ENCODE peak calls at places on chromosomes 3 and 15, in eight cellular contexts. J is astrocyte of the spinal cord; P is cardiac fibroblast; F is right cardiac atrium; V is cardiac muscle cell; E is CD4-positive, alpha-beta memory T cell; W is lower leg skin; A is mucosa of descending colon. Q is an unnamed sample.

GRCh38 chr3:140762751-140763150 is 84.9 kb downstream of the TRIM42 start:
- DNase-seq in A (no peak), P (no peak), F (no peak), V (no peak), W (no peak), E (no peak), J (no peak), Q (no peak)

GRCh38 chr15:47991376-47991775 is 129.4 kb upstream of the SLC24A5 start:
- DNase-seq in W (no peak), F (no peak), E (no peak), J (peak), P (peak), A (no peak), V (peak), Q (no peak)

GRCh38 chr3:121956363-121956762 is 62.2 kb downstream of the SLC15A2 start:
- DNase-seq in F (no peak), E (no peak), J (no peak), A (no peak), P (no peak), W (no peak), V (no peak), Q (no peak)

GRCh38 chr3:39671116-39671515 is 138.3 kb upstream of the MYRIP start:
- DNase-seq in J (no peak), E (no peak), A (no peak), P (peak), W (no peak), F (no peak), V (peak), Q (no peak)

GRCh38 chr3:148790841-148791240 is 36.8 kb upstream of the CPB1 start:
- DNase-seq in E (no peak), F (peak), W (no peak), P (peak), V (peak), J (peak), A (no peak), Q (no peak)

GRCh38 chr15:71109890-71110289 is 5.4 kb upstream of the THSD4 start:
- DNase-seq in E (no peak), F (no peak), V (no peak), W (no peak), P (no peak), A (no peak), J (no peak), Q (no peak)

GRCh38 chr15:41607033-41607432 is 48.0 kb downstream of the TYRO3 start:
- DNase-seq in W (no peak), A (no peak), F (no peak), P (peak), E (no peak), J (peak), V (peak), Q (peak)

GRCh38 chr15:62889734-62890505 is 152.6 kb upstream of the TPM1 start:
- DNase-seq in P (peak), E (no peak), V (peak), F (no peak), A (no peak), W (no peak), J (peak), Q (no peak)

GRCh38 chr3:55189359-55189801 is 261.5 kb upstream of the LRTM1 start:
- DNase-seq in J (peak), A (no peak), W (no peak), F (no peak), P (peak), E (no peak), V (peak), Q (peak)

GRCh38 chr3:190302209-190302885 is 19.9 kb downstream of the CLDN1 start:
- DNase-seq in F (no peak), W (no peak), A (no peak), P (no peak), E (no peak), V (no peak), J (no peak), Q (no peak)

GRCh38 chr15:99409097-99409473 is 156.7 kb upstream of the MEF2A start:
- DNase-seq in F (peak), J (peak), V (peak), A (peak), P (peak), W (peak), E (peak), Q (peak)

GRCh38 chr15:75531041-75531450 is 48.1 kb downstream of the PTPN9 start:
- DNase-seq in V (peak), E (no peak), P (peak), J (peak), W (peak), F (peak), A (no peak), Q (no peak)

GRCh38 chr3:142578309-142579223 is at the start of gene ATR:
- DNase-seq in P (peak), W (peak), E (peak), F (peak), V (peak), J (peak), A (peak), Q (peak)

GRCh38 chr3:107739227-107739626 is 216.5 kb downstream of the BBX start:
- DNase-seq in F (no peak), W (no peak), P (no peak), V (no peak), J (no peak), A (no peak), E (no peak), Q (no peak)

GRCh38 chr3:34292605-34293300 is 494.3 kb downstream of the PDCD6IP start:
- DNase-seq in V (no peak), P (no peak), F (no peak), E (no peak), J (no peak), A (no peak), W (no peak), Q (no peak)

DNA sequence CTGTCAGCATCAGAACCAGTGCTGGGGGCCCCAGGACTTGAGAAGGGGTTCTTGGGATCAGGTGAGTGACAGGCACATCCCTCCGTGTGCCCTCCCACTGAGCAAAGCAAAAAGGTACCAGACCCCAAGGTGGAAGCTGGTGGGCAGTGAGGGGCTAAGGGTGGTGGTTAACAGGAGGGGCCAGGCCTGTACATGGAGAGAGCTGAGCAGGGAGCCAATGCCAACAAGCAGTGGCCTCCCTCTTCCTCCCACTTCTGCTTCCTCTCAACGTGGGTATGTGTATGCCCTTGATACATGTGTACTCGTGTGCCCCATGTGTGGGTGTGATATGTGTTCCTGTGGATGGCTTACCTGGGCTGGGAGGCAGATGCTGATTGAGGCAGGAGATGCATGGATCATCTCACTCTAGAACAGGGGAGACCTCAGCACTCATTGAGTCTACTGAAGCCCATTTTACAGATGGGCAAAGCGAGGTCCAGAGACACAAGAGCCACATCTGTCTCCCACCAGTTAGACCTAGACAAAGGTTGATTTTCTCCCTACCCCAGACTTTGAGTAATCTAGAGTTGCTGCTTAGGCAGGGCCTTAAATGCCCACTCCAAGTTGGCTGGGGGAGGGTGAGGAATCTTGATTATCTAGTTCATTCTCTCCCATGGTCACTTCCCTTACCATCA is 945 bp downstream of the VIPR1 start:
- DNase-seq in F (no peak), J (no peak), V (no peak), W (peak), A (peak), E (peak), P (no peak), Q (peak)
- H3K4me3 ChIP-seq in F (peak), J (no peak), V (no peak), W (peak), A (peak), E (peak), P (peak), Q (no peak)

GRCh38 chr3:194481103-194481502 is 5.7 kb downstream of the ATP13A3 start:
- DNase-seq in A (no peak), P (peak), F (no peak), J (peak), E (no peak), W (no peak), V (peak), Q (peak)

GRCh38 chr3:194482196-194482593 is 4.6 kb downstream of the ATP13A3 start:
- DNase-seq in V (no peak), W (no peak), A (no peak), E (no peak), P (no peak), F (peak), J (no peak), Q (no peak)

GRCh38 chr3:194484614-194485013 is 2.2 kb downstream of the ATP13A3 start:
- DNase-seq in W (no peak), V (no peak), J (no peak), A (no peak), F (no peak), E (no peak), P (no peak), Q (no peak)

GRCh38 chr3:194483850-194484249 is 3.0 kb downstream of the ATP13A3 start:
- DNase-seq in E (no peak), V (no peak), J (no peak), A (no peak), P (no peak), F (no peak), W (no peak), Q (no peak)

GRCh38 chr3:194481525-194482195 is 5.1 kb downstream of the ATP13A3 start:
- DNase-seq in J (no peak), V (no peak), P (no peak), A (no peak), W (no peak), E (no peak), F (no peak), Q (no peak)
- H3K4me3 ChIP-seq in J (no peak), V (peak), P (no peak), A (no peak), W (no peak), E (no peak), F (no peak), Q (no peak)

GRCh38 chr3:181487236-181487978 is 224.3 kb upstream of the SOX2 start:
- DNase-seq in P (no peak), J (no peak), E (no peak), F (no peak), A (no peak), W (no peak), V (no peak), Q (no peak)
- H3K4me3 ChIP-seq in P (no peak), J (no peak), E (no peak), F (no peak), A (no peak), W (no peak), V (no peak), Q (no peak)

GRCh38 chr15:65841121-65841930 is 28.0 kb upstream of the RAB11A start:
- DNase-seq in E (no peak), A (no peak), W (no peak), J (no peak), P (peak), F (peak), V (peak), Q (no peak)
- H3K4me3 ChIP-seq in E (no peak), A (no peak), W (no peak), J (no peak), P (no peak), F (no peak), V (no peak), Q (no peak)

GRCh38 chr3:28291577-28291976 is 50.2 kb downstream of the CMC1 start:
- DNase-seq in V (no peak), F (no peak), J (no peak), P (no peak), A (no peak), E (no peak), W (no peak), Q (no peak)

GRCh38 chr3:28294667-28295413 is 53.4 kb downstream of the CMC1 start:
- DNase-seq in P (no peak), F (no peak), A (no peak), E (no peak), J (no peak), W (no peak), V (no peak), Q (no peak)

GRCh38 chr3:28290863-28291300 is 49.5 kb downstream of the CMC1 start:
- DNase-seq in J (no peak), E (no peak), P (no peak), V (no peak), W (no peak), A (no peak), F (no peak), Q (no peak)

GRCh38 chr3:28295819-28296364 is 52.6 kb upstream of the ZCWPW2 start:
- DNase-seq in V (peak), A (no peak), W (no peak), F (no peak), E (no peak), P (peak), J (no peak), Q (no peak)

GRCh38 chr3:28292622-28293021 is 51.2 kb downstream of the CMC1 start:
- DNase-seq in J (no peak), V (no peak), A (no peak), F (no peak), P (no peak), W (no peak), E (no peak), Q (no peak)
- H3K4me3 ChIP-seq in J (no peak), V (no peak), A (no peak), F (no peak), P (no peak), W (no peak), E (no peak), Q (no peak)

DNA sequence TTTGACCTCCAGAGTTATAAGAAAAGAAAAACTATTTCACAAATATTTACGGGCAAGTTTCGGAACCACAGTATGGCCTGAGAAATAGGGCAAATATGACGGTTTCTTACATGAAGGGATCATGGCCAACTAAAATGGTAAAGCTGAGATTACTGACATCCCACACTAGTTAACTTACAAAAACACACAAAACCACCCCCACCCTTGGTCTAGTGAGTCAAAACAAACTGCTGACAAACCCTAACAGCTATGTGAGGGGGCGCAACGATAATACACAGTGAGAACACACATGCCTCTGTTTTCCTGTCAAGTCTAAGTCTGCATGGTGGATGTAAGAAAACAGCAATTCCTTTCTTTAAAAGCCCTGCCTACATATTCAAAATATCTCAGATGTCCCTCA is 32.3 kb downstream of the CBLB start:
- DNase-seq in W (no peak), A (no peak), E (no peak), V (peak), J (peak), F (no peak), P (peak), Q (peak)
- H3K4me3 ChIP-seq in W (no peak), A (no peak), E (peak), V (no peak), J (no peak), F (no peak), P (no peak), Q (no peak)

DNA sequence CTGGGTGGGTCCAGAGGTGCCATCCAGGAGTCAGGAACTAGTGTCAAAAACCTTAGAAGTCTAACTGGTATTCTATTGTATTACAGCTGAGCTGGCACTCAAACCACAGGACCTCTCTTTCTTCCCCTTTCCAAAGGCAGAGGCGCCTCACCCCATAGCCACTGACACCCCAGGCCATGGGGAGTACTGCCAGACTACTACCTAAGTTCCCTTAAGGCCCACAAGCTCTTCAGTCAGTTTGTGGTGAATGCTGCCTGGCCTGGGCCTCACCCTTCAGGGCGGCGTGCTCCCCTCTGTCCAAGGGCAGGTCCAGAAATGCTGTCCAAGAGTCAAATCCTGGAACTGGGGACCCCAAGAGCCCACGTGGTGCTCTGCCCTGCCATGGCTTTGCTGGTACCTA is 43.0 kb upstream of the FGF7 start:
- DNase-seq in E (no peak), V (no peak), A (no peak), F (no peak), P (no peak), W (no peak), J (no peak), Q (no peak)
- H3K4me3 ChIP-seq in E (no peak), V (no peak), A (no peak), F (no peak), P (no peak), W (no peak), J (no peak), Q (no peak)

GRCh38 chr3:126525853-126526667 is 2.1 kb downstream of the CHST13 start:
- DNase-seq in A (no peak), P (no peak), W (no peak), E (no peak), V (no peak), J (no peak), F (no peak), Q (no peak)

GRCh38 chr3:126525091-126525852 is 1.3 kb downstream of the CHST13 start:
- DNase-seq in V (no peak), W (no peak), F (no peak), J (no peak), E (no peak), A (no peak), P (no peak), Q (no peak)

GRCh38 chr3:126522363-126522788 is 1.6 kb upstream of the CHST13 start:
- DNase-seq in W (peak), E (peak), F (peak), J (peak), P (peak), A (peak), V (peak), Q (no peak)

GRCh38 chr3:126524429-126524988 is 554 bp downstream of the CHST13 start:
- DNase-seq in V (no peak), W (no peak), E (no peak), F (no peak), A (peak), J (no peak), P (no peak), Q (no peak)

DNA sequence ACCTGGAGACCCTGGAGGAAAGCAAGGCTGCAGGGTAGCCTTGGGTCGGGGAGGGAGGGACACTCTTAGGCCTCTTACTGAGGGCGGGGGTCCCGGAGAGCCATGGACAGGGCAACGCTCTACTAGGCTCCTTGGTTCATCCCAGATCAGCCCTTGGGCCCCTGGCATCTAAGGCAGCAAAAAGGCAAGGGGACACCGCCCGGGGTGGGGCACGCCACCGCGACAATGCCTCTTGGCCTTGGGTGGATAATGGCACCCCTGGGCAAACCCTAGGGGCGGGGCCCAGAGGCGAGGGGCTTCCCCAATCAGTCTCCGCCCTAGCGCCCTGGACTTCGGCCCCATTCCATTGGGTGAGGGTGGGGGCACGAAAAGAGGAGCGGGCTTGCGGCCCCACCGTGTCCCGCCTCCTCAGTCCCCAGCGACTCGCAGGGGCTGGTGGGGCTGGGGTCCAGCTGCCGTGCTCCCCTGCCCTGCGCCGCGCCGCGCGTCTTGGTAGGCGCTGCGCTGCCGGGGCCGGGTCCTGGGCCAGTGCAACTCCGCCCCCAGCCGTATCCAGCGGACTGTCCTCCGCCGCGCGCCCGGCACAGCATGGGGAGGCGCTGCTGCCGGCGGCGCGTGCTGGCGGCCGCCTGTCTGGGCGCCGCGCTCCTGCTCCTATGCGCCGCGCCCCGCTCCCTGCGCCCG is at the start of gene CHST13:
- DNase-seq in J (peak), V (peak), W (no peak), P (peak), A (peak), F (peak), E (no peak), Q (no peak)
- H3K4me3 ChIP-seq in J (peak), V (peak), W (no peak), P (no peak), A (no peak), F (peak), E (no peak), Q (peak)

GRCh38 chr15:34793901-34794300 is 1.4 kb downstream of the ACTC1 start:
- DNase-seq in V (no peak), W (no peak), J (no peak), P (no peak), F (no peak), A (no peak), E (no peak), Q (no peak)

GRCh38 chr15:34795267-34796081 is at the start of gene ACTC1:
- DNase-seq in A (no peak), V (peak), F (peak), W (no peak), E (no peak), J (peak), P (peak), Q (peak)

GRCh38 chr15:34796847-34797246 is 1.5 kb upstream of the ACTC1 start:
- DNase-seq in J (no peak), P (no peak), V (no peak), E (no peak), A (no peak), W (no peak), F (peak), Q (no peak)

GRCh38 chr15:34793071-34793470 is 2.3 kb downstream of the ACTC1 start:
- DNase-seq in P (no peak), F (peak), V (no peak), E (no peak), A (no peak), W (no peak), J (no peak), Q (no peak)

GRCh38 chr15:34794590-34795206 is 651 bp downstream of the ACTC1 start:
- DNase-seq in F (peak), J (no peak), W (no peak), V (no peak), E (no peak), P (no peak), A (no peak), Q (no peak)
- H3K4me3 ChIP-seq in F (peak), J (no peak), W (no peak), V (peak), E (no peak), P (no peak), A (no peak), Q (no peak)

GRCh38 chr15:64843996-64844395 is 2.3 kb downstream of the PLEKHO2 start:
- DNase-seq in A (no peak), F (no peak), P (no peak), E (no peak), J (no peak), V (no peak), W (no peak), Q (no peak)
- H3K4me3 ChIP-seq in A (no peak), F (peak), P (peak), E (peak), J (no peak), V (no peak), W (peak), Q (no peak)